ENCODE peak calls at places on chromosomes 13 and 19, in six cellular contexts. E, M, F, X, W and K are unnamed samples.
A peak's percentile ranks its signal among the peaks of the same experiment; 100 is the strongest.

GRCh38 chr13:39040206-39040605 is 1.9 kb downstream of the NHLRC3 start:
- DNase-seq in E (no peak), W (no peak), X (no peak), M (no peak), F (no peak), K (no peak)

GRCh38 chr13:99281811-99282263 is 23.7 kb upstream of the GPR18 start:
- DNase-seq in F (peak; percentile 15), X (no peak), M (no peak), W (peak; percentile 82), E (no peak), K (peak; percentile 82)

GRCh38 chr13:41613984-41614581 is 156.7 kb downstream of the RGCC start:
- DNase-seq in W (peak; percentile 69), M (peak; percentile 92), E (peak; percentile 96), F (peak; percentile 27), X (no peak), K (no peak)

GRCh38 chr19:48858984-48859710 is 9.3 kb downstream of the PLEKHA4 start:
- DNase-seq in E (no peak), M (no peak), W (peak; percentile 82), F (peak; percentile 69), X (no peak), K (peak; percentile 84)

GRCh38 chr13:45339867-45340266 is 1.1 kb downstream of the TPT1 start:
- DNase-seq in X (no peak), M (no peak), W (no peak), F (no peak), E (no peak), K (no peak)

GRCh38 chr13:85693889-85694511 is 105.2 kb downstream of the SLITRK6 start:
- DNase-seq in E (peak; percentile 5), F (no peak), X (no peak), W (no peak), M (no peak), K (no peak)

GRCh38 chr13:37617162-37617561 is 18.6 kb upstream of the POSTN start:
- DNase-seq in E (peak; percentile 96), F (no peak), M (peak; percentile 76), W (no peak), X (no peak), K (no peak)

GRCh38 chr19:38663957-38664502 is 16.6 kb downstream of the ACTN4 start:
- DNase-seq in W (peak; percentile 88), X (peak; percentile 79), E (no peak), F (peak; percentile 55), M (no peak), K (no peak)

GRCh38 chr13:91280806-91281205 is 66.7 kb upstream of the MIR17HG start:
- DNase-seq in E (no peak), M (no peak), W (no peak), X (no peak), F (no peak), K (no peak)

GRCh38 chr19:12838182-12838890 is at the start of gene MAST1:
- DNase-seq in W (no peak), F (peak; percentile 36), E (no peak), X (no peak), M (no peak), K (peak; percentile 59)

GRCh38 chr19:17370026-17370587 is 7.0 kb downstream of the PLVAP start:
- DNase-seq in F (no peak), E (peak; percentile 6), W (no peak), X (no peak), M (no peak), K (no peak)

GRCh38 chr19:14091086-14091884 is 734 bp upstream of the SAMD1 start:
- DNase-seq in E (peak; percentile 55), X (no peak), W (peak; percentile 93), F (peak; percentile 43), M (peak; percentile 60), K (peak; percentile 84)

GRCh38 chr13:114081761-114082681 is 50.4 kb downstream of the RASA3 start:
- DNase-seq in E (no peak), W (no peak), M (no peak), F (peak; percentile 97), X (peak; percentile 28), K (no peak)

DNA sequence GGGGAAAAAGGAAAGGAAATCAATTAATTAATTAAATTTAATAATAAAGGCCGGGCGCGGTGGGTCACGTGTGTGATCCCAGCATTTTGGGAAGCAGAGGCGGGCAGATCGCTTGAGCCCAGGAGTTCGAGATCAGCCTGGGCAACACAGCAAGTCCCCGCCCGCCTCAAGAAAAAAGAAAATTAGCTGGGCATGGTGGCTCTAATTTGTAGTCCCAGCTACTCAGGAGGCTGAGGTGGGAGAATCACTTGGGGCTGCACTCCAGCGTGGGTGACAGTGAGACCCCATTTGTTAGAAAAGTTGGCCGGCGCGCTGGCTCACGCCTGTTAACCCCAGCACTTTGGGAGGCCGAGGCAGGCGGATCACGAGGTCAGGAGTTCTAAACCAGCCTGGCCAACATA is 733 bp upstream of the CD320 start:
- DNase-seq in W (peak; percentile 61), E (no peak), X (peak; percentile 33), M (no peak), F (peak; percentile 7), K (no peak)
- H3K4me3 ChIP-seq in W (no peak overlapping the region), E (peak overlapping the region; percentile 64), X (peak overlapping the region; percentile 74), M (peak overlapping the region; percentile 62), F (no peak overlapping the region), K (peak overlapping the region; percentile 94)

GRCh38 chr19:36876993-36877938 is 26.6 kb downstream of the ZNF345 start:
- DNase-seq in X (no peak), F (no peak), E (no peak), W (no peak), M (peak; percentile 11), K (no peak)
- H3K4me3 ChIP-seq in X (peak overlapping the region; percentile 9), F (no peak overlapping the region), E (no peak overlapping the region), W (no peak overlapping the region), M (no peak overlapping the region), K (peak overlapping the region; percentile 15)

GRCh38 chr19:55253842-55254624 is 4.8 kb downstream of the PPP6R1 start:
- DNase-seq in E (no peak), F (no peak), M (no peak), W (no peak), X (no peak), K (peak; percentile 84)
- H3K4me3 ChIP-seq in E (no peak overlapping the region), F (no peak overlapping the region), M (no peak overlapping the region), W (no peak overlapping the region), X (peak overlapping the region; percentile 41), K (peak overlapping the region; percentile 85)

GRCh38 chr13:47081850-47082249 is 185.0 kb upstream of the HTR2A start:
- DNase-seq in W (no peak), X (no peak), E (no peak), F (no peak), M (no peak), K (no peak)

GRCh38 chr13:47085346-47085745 is 188.5 kb upstream of the HTR2A start:
- DNase-seq in M (no peak), E (peak; percentile 20), W (no peak), X (no peak), F (no peak), K (no peak)

GRCh38 chr13:47081246-47081645 is 184.4 kb upstream of the HTR2A start:
- DNase-seq in X (no peak), E (no peak), M (no peak), F (no peak), W (no peak), K (no peak)

GRCh38 chr13:47076536-47076935 is 179.7 kb upstream of the HTR2A start:
- DNase-seq in F (no peak), E (peak; percentile 8), M (no peak), W (no peak), X (no peak), K (no peak)

GRCh38 chr13:47080616-47081015 is 183.8 kb upstream of the HTR2A start:
- DNase-seq in W (no peak), M (no peak), X (no peak), E (no peak), F (no peak), K (no peak)
- H3K4me3 ChIP-seq in W (no peak overlapping the region), M (no peak overlapping the region), X (no peak overlapping the region), E (no peak overlapping the region), F (no peak overlapping the region), K (no peak overlapping the region)

DNA sequence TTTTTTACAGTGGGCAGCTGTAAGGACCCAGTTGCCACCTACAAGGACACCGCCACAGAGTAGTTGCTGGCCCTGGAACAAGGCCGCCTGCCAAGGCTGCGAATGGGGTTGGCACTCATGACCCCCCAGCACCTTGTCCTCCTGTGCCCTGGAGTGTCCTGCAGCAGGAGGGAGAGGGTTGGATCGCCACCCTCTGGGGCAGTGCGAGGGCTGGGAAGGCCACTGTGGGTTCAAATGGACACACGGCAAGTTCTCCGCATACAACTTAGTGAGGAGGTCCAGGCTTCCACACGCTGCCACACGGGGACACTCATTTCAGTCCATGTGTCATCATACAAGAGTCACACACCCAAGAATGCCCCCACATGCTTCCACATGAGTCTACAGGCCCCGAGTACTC is 978 bp downstream of the KLK8 start:
- DNase-seq in X (no peak), E (no peak), F (no peak), M (no peak), W (peak; percentile 50), K (no peak)
- H3K4me3 ChIP-seq in X (peak overlapping the region; percentile 63), E (no peak overlapping the region), F (no peak overlapping the region), M (no peak overlapping the region), W (no peak overlapping the region), K (no peak overlapping the region)

GRCh38 chr13:30466841-30467252 is 1.1 kb upstream of the HMGB1 start:
- DNase-seq in M (peak; percentile 27), E (peak; percentile 18), F (no peak), X (no peak), W (no peak), K (no peak)

GRCh38 chr13:30465541-30466357 is at the start of gene HMGB1:
- DNase-seq in M (peak; percentile 99), W (peak; percentile 99), X (peak; percentile 99), F (peak; percentile 99), E (peak; percentile 98), K (peak; percentile 96)

GRCh38 chr13:30463820-30464495 is 1.8 kb downstream of the HMGB1 start:
- DNase-seq in E (peak; percentile 42), F (peak; percentile 69), X (peak; percentile 54), M (peak; percentile 68), W (peak; percentile 86), K (peak; percentile 59)

GRCh38 chr13:30464496-30465351 is 1.0 kb downstream of the HMGB1 start:
- DNase-seq in F (peak; percentile 73), M (peak; percentile 84), X (peak; percentile 65), W (peak; percentile 88), E (peak; percentile 77), K (peak; percentile 79)

DNA sequence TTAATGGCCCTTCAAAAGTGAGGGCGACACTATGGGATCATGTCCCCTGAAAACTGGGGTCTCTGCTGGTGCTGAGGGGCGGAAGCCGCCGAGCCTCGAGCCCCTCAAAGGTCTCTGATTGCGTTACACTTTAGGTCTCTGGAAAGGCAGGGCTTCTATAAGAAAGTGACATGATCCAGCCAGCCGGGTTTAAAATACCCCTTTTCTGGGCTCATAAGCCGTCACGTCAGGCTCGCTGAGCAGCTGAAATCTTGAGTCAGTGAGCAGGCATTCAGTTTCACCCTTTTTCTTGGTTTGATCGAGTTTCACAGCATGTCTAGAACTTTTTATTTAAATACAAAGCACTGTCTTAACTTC is 600 bp upstream of the HMGB1 start:
- DNase-seq in M (peak; percentile 48), E (peak; percentile 24), W (no peak), F (no peak), X (no peak), K (no peak)
- H3K4me3 ChIP-seq in M (peak overlapping the region; percentile 53), E (peak overlapping the region; percentile 70), W (no peak overlapping the region), F (no peak overlapping the region), X (peak overlapping the region; percentile 89), K (peak overlapping the region; percentile 23)